ENCODE peak calls at places on chromosomes 13 and 19, in five cellular contexts. A is H1, K is endodermal cell, S is lower lobe of right lung, J is breast epithelium. Q is an unnamed sample. For H3K4me1, the result is how much of the 10 kb centered on the place peaks cover.

GRCh38 chr13:94433055-94433947 is 46.2 kb downstream of the DCT start:
- DNase-seq in S (no peak), J (no peak), K (peak), A (peak), Q (no peak)

GRCh38 chr19:5072115-5072514 is 103.2 kb downstream of the KDM4B start:
- DNase-seq in A (no peak), S (no peak), J (no peak), K (no peak), Q (no peak)

GRCh38 chr13:66265446-66265845 is 964.7 kb downstream of the PCDH9 start:
- DNase-seq in J (no peak), A (no peak), S (no peak), K (no peak), Q (no peak)

GRCh38 chr13:52899206-52899605 is 50.8 kb upstream of the PCDH8 start:
- DNase-seq in A (no peak), K (no peak), J (no peak), S (no peak), Q (no peak)

GRCh38 chr19:19652482-19653295 is 9.2 kb upstream of the GMIP start:
- DNase-seq in A (no peak), S (no peak), K (no peak), J (no peak), Q (no peak)

GRCh38 chr13:97627566-97627965 is 193.6 kb downstream of the RAP2A start:
- DNase-seq in S (no peak), K (peak), J (no peak), A (no peak), Q (peak)

GRCh38 chr13:99605417-99606321 is 104.4 kb downstream of the TM9SF2 start:
- DNase-seq in J (no peak), A (no peak), S (peak), K (peak), Q (peak)

GRCh38 chr13:60329221-60329983 is 67.6 kb upstream of the TDRD3 start:
- DNase-seq in S (peak), J (no peak), K (peak), A (peak), Q (peak)

GRCh38 chr19:38383743-38384142 is 4.1 kb downstream of the GGN start:
- DNase-seq in K (no peak), A (no peak), S (no peak), J (no peak), Q (no peak)

GRCh38 chr13:97648171-97648880 is 214.4 kb downstream of the RAP2A start:
- DNase-seq in J (no peak), K (peak), S (no peak), A (no peak), Q (no peak)

GRCh38 chr19:39446365-39447084 is 1.1 kb downstream of the SUPT5H start:
- DNase-seq in S (no peak), J (no peak), K (no peak), A (no peak), Q (no peak)
- H3K4me1 ChIP-seq in S (half or more), J (under half), K (under half), A (under half), Q (under half)

GRCh38 chr19:33442706-33443105 is 69.2 kb downstream of the CEBPG start:
- DNase-seq in A (no peak), K (no peak), J (no peak), S (peak), Q (no peak)

GRCh38 chr19:33444993-33445751 is 71.7 kb downstream of the CEBPG start:
- DNase-seq in A (no peak), K (no peak), J (no peak), S (peak), Q (no peak)

GRCh38 chr19:33443638-33444195 is 70.2 kb downstream of the CEBPG start:
- DNase-seq in J (no peak), K (no peak), S (no peak), A (no peak), Q (no peak)

GRCh38 chr19:33445752-33446070 is 72.2 kb downstream of the CEBPG start:
- DNase-seq in J (no peak), A (no peak), K (no peak), S (peak), Q (no peak)

GRCh38 chr19:33444238-33444992 is 70.9 kb downstream of the CEBPG start:
- DNase-seq in S (peak), K (no peak), A (no peak), J (no peak), Q (no peak)
- TF ChIP-seq CTCF in S (no peak), K (no peak), A (no peak), J (no peak), Q (no peak)

GRCh38 chr19:41324231-41324702 is 14.3 kb downstream of the CCDC97 start:
- DNase-seq in A (no peak), K (peak), J (no peak), S (no peak), Q (no peak)
- H3K4me1 ChIP-seq in A (under half), K (under half), J (under half), S (half or more), Q (half or more)

DNA sequence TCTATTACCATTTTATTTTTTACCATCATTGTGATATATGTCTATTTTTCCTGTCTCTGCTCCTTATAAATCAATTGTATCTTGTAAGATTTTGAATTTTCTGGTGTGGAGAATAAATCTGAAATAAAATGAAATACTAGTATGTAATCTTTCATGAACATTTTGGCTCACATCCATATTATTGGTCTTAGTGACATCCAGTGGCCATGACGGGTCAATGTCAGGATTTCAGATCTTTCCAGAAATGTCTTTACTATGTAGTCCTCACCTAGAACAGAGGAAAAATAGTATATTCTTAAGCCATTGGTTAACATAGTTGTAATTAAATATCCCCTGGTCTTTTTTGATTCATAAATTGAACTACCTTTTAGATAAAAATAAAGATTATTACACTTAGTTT is 109.8 kb upstream of the GPC6 start:
- DNase-seq in J (no peak), S (no peak), A (no peak), K (no peak), Q (peak)
- TF ChIP-seq CTCF in J (no peak), S (no peak), A (no peak), K (peak), Q (peak)

GRCh38 chr13:40484101-40484800 is 182.2 kb downstream of the FOXO1 start:
- DNase-seq in S (no peak), J (no peak), K (no peak), A (no peak), Q (no peak)
- H3K4me1 ChIP-seq in S (under half), J (under half), K (under half), A (under half), Q (under half)

GRCh38 chr19:11460207-11460606 is 20.6 kb downstream of the ELAVL3 start:
- DNase-seq in A (no peak), S (no peak), J (no peak), K (peak), Q (no peak)
- TF ChIP-seq CTCF in A (peak), S (no peak), J (no peak), K (peak), Q (peak)

GRCh38 chr19:18501832-18502231 is 20.0 kb downstream of the ELL start:
- DNase-seq in S (peak), K (no peak), A (no peak), J (no peak), Q (no peak)

GRCh38 chr19:18501351-18501750 is 20.5 kb downstream of the ELL start:
- DNase-seq in A (no peak), S (no peak), K (no peak), J (no peak), Q (no peak)

GRCh38 chr19:18502236-18502632 is 19.6 kb downstream of the ELL start:
- DNase-seq in S (no peak), J (no peak), K (no peak), A (no peak), Q (no peak)

GRCh38 chr19:18503337-18503970 is 18.4 kb downstream of the ELL start:
- DNase-seq in A (no peak), K (no peak), J (no peak), S (no peak), Q (no peak)

GRCh38 chr19:18502633-18503294 is 19.1 kb downstream of the ELL start:
- DNase-seq in S (peak), K (no peak), J (peak), A (no peak), Q (no peak)
- H3K4me1 ChIP-seq in S (half or more), K (under half), J (under half), A (under half), Q (under half)

GRCh38 chr19:3360494-3361383 is 5.6 kb upstream of the NFIC start:
- DNase-seq in S (peak), K (peak), A (no peak), J (peak), Q (peak)
- TF ChIP-seq CTCF in S (no peak), K (no peak), A (no peak), J (no peak), Q (no peak)

DNA sequence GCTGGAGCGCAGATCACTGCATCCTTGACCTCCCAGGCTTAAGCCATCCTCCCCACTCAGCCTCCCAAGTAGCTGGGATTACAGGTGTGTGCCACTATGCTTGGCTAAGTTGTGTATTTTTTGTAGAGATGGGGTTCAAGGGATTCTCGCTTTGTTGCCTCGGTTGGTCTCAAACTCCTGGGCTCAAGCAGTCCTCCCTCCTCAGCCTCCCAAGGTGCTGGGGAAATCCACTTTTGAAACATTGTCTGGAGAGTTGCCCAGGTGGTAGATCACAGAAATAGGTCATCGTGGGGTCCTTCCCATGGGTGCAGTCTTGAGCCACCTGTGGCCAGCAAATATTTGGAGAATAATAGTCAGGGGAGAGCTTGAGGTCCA is 5.2 kb downstream of the LDLR start:
- DNase-seq in J (no peak), S (no peak), A (no peak), K (no peak), Q (no peak)
- H3K4me1 ChIP-seq in J (under half), S (half or more), A (under half), K (under half), Q (under half)

GRCh38 chr19:1258707-1259205 is 10.4 kb downstream of the MIDN start:
- DNase-seq in S (no peak), K (no peak), J (no peak), A (no peak), Q (no peak)
- TF ChIP-seq CTCF in S (no peak), K (no peak), J (no peak), A (no peak), Q (no peak)